ENCODE peak calls at places on chromosome 17, in nine cellular contexts. S is cardiac fibroblast, O is thoracic aorta, R is fibroblast of lung, M is A673, I is astrocyte of the spinal cord, A is colonic mucosa, P is choroid plexus epithelial cell, D is heart left ventricle. F is an unnamed sample.

GRCh38 chr17:2275722-2276121 is 27.9 kb downstream of the SMG6 start:
- DNase-seq in S (no peak), O (no peak), R (no peak), M (no peak), I (no peak), A (no peak), P (no peak), D (no peak), F (no peak)

GRCh38 chr17:5282639-5283217 is 644 bp downstream of the RABEP1 start:
- DNase-seq in S (peak; percentile 31), O (no peak), R (peak; percentile 17), M (peak; percentile 37), I (peak; percentile 29), A (peak; percentile 29), P (peak; percentile 28), D (peak; percentile 37), F (no peak)

GRCh38 chr17:13931752-13932477 is 137.4 kb upstream of the COX10 start:
- DNase-seq in S (peak; percentile 79), O (no peak), R (peak; percentile 61), M (peak; percentile 21), I (peak; percentile 49), A (peak; percentile 46), P (peak; percentile 70), D (peak; percentile 71), F (peak; percentile 21)

GRCh38 chr17:79695293-79696158 is 35.2 kb upstream of the ENPP7 start:
- DNase-seq in S (peak; percentile 43), O (no peak), R (peak; percentile 40), M (peak; percentile 23), I (peak; percentile 73), A (no peak), P (peak; percentile 78), D (no peak), F (no peak)

GRCh38 chr17:49361902-49362722 is at the start of gene ZNF652:
- DNase-seq in S (peak; percentile 79), O (peak; percentile 45), R (peak; percentile 75), M (peak; percentile 92), I (peak; percentile 84), A (peak; percentile 96), P (peak; percentile 80), D (peak; percentile 88), F (peak; percentile 79)

GRCh38 chr17:62381561-62381960 is 1.2 kb downstream of the EFCAB3 start:
- DNase-seq in S (no peak), O (no peak), R (no peak), M (no peak), I (no peak), A (no peak), P (no peak), D (no peak), F (no peak)

GRCh38 chr17:17718251-17718650 is 37.0 kb downstream of the RAI1 start:
- DNase-seq in S (no peak), O (no peak), R (no peak), M (no peak), I (no peak), A (no peak), P (no peak), D (no peak), F (no peak)

GRCh38 chr17:77429985-77430752 is 289.4 kb downstream of the SEC14L1 start:
- DNase-seq in S (peak; percentile 99), O (peak; percentile 91), R (peak; percentile 99), M (peak; percentile 86), I (peak; percentile 98), A (peak; percentile 91), P (peak; percentile 94), D (peak; percentile 94), F (no peak)

GRCh38 chr17:78329263-78330059 is 30.4 kb downstream of the SOCS3 start:
- DNase-seq in S (peak; percentile 83), O (no peak), R (peak; percentile 75), M (no peak), I (peak; percentile 90), A (no peak), P (peak; percentile 79), D (no peak), F (no peak)

GRCh38 chr17:9880582-9880999 is 24.5 kb downstream of the RCVRN start:
- DNase-seq in S (no peak), O (no peak), R (no peak), M (no peak), I (peak; percentile 35), A (no peak), P (peak; percentile 37), D (no peak), F (no peak)

GRCh38 chr17:83077411-83077810 is 2.0 kb upstream of the METRNL start:
- DNase-seq in S (no peak), O (no peak), R (no peak), M (no peak), I (no peak), A (no peak), P (no peak), D (no peak), F (no peak)

GRCh38 chr17:700504-701094 is 14.0 kb downstream of the VPS53 start:
- DNase-seq in S (peak; percentile 56), O (no peak), R (peak; percentile 64), M (peak; percentile 27), I (peak; percentile 29), A (no peak), P (peak; percentile 57), D (no peak), F (no peak)

GRCh38 chr17:45289316-45290268 is 27.2 kb downstream of the MAP3K14 start:
- DNase-seq in S (no peak), O (no peak), R (no peak), M (no peak), I (no peak), A (no peak), P (no peak), D (no peak), F (no peak)
- H3K4me3 ChIP-seq in S (no peak overlapping the region), O (no peak overlapping the region), R (no peak overlapping the region), M (no peak overlapping the region), I (no peak overlapping the region), A (no peak overlapping the region), P (no peak overlapping the region), D (no peak overlapping the region), F (no peak overlapping the region)

DNA sequence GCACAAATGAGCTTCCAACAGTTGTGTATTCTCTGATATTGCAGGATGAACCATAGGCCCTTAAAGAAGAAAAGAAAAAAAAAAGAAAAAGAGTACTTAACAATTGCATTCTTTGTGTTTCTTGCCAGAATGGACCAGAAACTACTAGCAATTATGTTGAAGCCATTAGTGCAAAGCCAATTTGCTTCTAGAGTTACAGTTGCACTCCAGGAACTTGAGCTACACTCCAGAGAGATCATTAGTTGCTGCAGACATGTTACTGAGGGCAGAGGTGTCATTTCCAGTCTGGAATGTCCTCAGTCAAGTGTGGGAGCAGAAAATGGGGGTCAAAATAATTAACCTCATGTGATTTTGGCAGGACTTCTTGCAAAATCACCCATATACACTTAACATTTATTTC is 85.6 kb upstream of the CCL2 start:
- DNase-seq in S (no peak), O (no peak), R (no peak), M (no peak), I (no peak), A (no peak), P (no peak), D (no peak), F (no peak)
- TF ChIP-seq CTCF in S (no peak), O (no peak), R (no peak), M (no peak), I (no peak), A (no peak), P (no peak), D (no peak), F (no peak)

GRCh38 chr17:41962768-41963434 is 3.7 kb upstream of the CNP start:
- DNase-seq in S (peak; percentile 67), O (no peak), R (peak; percentile 66), M (peak; percentile 50), I (peak; percentile 59), A (peak; percentile 82), P (peak; percentile 75), D (peak; percentile 79), F (no peak)
- H3K4me3 ChIP-seq in S (no peak overlapping the region), O (no peak overlapping the region), R (no peak overlapping the region), M (no peak overlapping the region), I (no peak overlapping the region), A (no peak overlapping the region), P (no peak overlapping the region), D (no peak overlapping the region), F (no peak overlapping the region)

GRCh38 chr17:19812407-19812806 is 55.3 kb downstream of the ULK2 start:
- DNase-seq in S (peak; percentile 12), O (no peak), R (peak; percentile 7), M (peak; percentile 18), I (no peak), A (no peak), P (peak; percentile 56), D (no peak), F (peak; percentile 2)
- TF ChIP-seq CTCF in S (peak; percentile 28), O (no peak), R (peak; percentile 15), M (peak; percentile 42), I (peak; percentile 44), A (no peak), P (peak; percentile 69), D (no peak), F (peak; percentile 56)

DNA sequence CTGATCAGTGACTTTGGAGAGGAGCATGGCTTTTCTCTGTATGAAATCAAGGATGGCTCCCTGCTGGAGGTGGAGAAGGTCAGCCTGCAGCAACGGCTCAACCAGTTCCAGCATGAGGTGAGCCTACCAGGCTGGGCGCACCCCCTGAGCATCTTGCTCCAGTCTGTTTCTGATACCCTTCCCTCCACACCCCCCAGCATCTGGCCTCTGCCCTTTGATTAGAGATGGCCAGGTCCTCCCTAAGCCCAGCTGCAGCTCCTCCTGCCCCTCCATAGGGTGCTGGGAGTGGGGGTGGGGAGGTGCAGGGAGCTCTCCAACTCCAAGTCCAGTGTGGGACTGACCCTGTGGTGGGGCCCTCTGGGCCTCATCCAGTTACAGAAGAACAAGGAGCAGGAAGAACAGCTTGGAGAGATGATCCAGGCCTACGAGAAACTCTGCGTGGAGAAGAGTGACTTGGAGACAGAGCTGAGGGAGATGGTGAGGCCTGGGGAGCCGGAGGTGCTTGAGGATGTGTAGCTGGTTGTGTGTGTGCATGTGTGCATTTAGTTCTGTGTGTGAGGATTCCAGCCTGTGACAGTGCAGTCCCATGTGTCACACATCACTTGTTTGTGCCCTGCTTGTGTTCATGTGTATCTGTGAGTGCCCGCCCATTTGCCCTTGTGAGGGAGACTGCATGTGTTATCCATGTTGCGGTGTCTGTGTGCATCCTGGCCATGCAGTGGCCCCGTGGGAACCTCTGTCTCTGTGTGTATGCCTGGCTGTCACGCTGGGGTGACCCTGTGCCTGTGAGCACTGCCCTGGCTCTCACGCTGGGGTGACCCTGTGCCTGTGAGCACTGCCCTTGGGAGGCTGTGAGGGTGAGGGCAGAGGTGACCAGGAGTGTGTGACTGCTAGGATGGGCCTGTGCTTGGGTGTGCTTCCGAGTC is 3.0 kb downstream of the TBKBP1 start:
- DNase-seq in S (no peak), O (no peak), R (no peak), M (no peak), I (no peak), A (no peak), P (no peak), D (no peak), F (no peak)
- H3K4me3 ChIP-seq in S (no peak overlapping the region), O (no peak overlapping the region), R (no peak overlapping the region), M (no peak overlapping the region), I (no peak overlapping the region), A (no peak overlapping the region), P (no peak overlapping the region), D (peak overlapping the region; percentile 94), F (no peak overlapping the region)

GRCh38 chr17:58096892-58097291 is 13.7 kb downstream of the DYNLL2 start:
- DNase-seq in S (no peak), O (no peak), R (no peak), M (no peak), I (no peak), A (no peak), P (peak; percentile 2), D (no peak), F (no peak)
- TF ChIP-seq CTCF in S (no peak), O (no peak), R (no peak), M (peak; percentile 42), I (peak; percentile 21), A (no peak), P (no peak), D (no peak), F (no peak)

F was measured in LNCaP clone FGC.